ENCODE peak calls at places on chromosomes 4 and X, in six cellular contexts. A is NCI-H1092; I is H54; G is stimulated activated CD4-positive, alpha-beta T cell treated with anti-CD3 and anti-CD28 coated beads, Interleukin-1b, Interleukin-23, amount 100 ng/mL, for 1 hour; Y is midbrain; T is activated CD8-positive, alpha-beta memory T cell treated with anti-CD3 and anti-CD28 coated beads, Interleukin-2, amount 50 U/mL, for 4 hours. R is an unnamed sample.

GRCh38 chr4:121692261-121692660 is 4.5 kb downstream of the ANXA5 start:
- DNase-seq in G (no peak), Y (no peak), A (no peak), I (no peak), T (no peak), R (no peak)

GRCh38 chrX:24260827-24261550 is 52.9 kb downstream of the SUPT20HL2 start:
- DNase-seq in A (no peak), I (no peak), T (no peak), Y (no peak), G (no peak), R (peak)

GRCh38 chrX:125765347-125765746 is 400.7 kb downstream of the DCAF12L2 start:
- DNase-seq in G (no peak), A (no peak), I (no peak), Y (no peak), T (no peak), R (no peak)

GRCh38 chr4:24515698-24516097 is 68.7 kb downstream of the DHX15 start:
- DNase-seq in G (no peak), Y (no peak), A (no peak), T (no peak), I (no peak), R (no peak)

GRCh38 chrX:15336023-15336413 is 695 bp upstream of the PIGA start:
- DNase-seq in A (no peak), I (no peak), Y (no peak), T (peak), G (no peak), R (no peak)

GRCh38 chr4:146222313-146222712 is 8.0 kb downstream of the REELD1 start:
- DNase-seq in G (no peak), A (no peak), I (peak), T (no peak), Y (no peak), R (no peak)

GRCh38 chr4:83894831-83895230 is 358.9 kb downstream of the GPAT3 start:
- DNase-seq in I (no peak), G (no peak), Y (no peak), A (no peak), T (no peak), R (no peak)

GRCh38 chr4:153282023-153282422 is 62.5 kb upstream of the MND1 start:
- DNase-seq in A (no peak), Y (no peak), T (no peak), I (no peak), G (no peak), R (no peak)

GRCh38 chr4:123986268-123986798 is 589.7 kb downstream of the SPRY1 start:
- DNase-seq in I (peak), T (no peak), Y (no peak), G (no peak), A (no peak), R (no peak)

GRCh38 chr4:5809216-5809776 is 83.6 kb downstream of the CRMP1 start:
- DNase-seq in I (no peak), A (no peak), G (no peak), Y (no peak), T (no peak), R (no peak)

GRCh38 chrX:120753413-120754251 is 122.0 kb downstream of the CT47B1 start:
- DNase-seq in A (no peak), T (peak), I (no peak), G (no peak), Y (no peak), R (no peak)

GRCh38 chrX:41025926-41026325 is 59.3 kb upstream of the USP9X start:
- DNase-seq in T (no peak), A (no peak), Y (no peak), I (no peak), G (no peak), R (no peak)

GRCh38 chr4:112931001-112931400 is 118.5 kb upstream of the ANK2 start:
- DNase-seq in T (no peak), I (no peak), G (no peak), A (no peak), Y (no peak), R (no peak)

GRCh38 chr4:163332526-163333405 is at the start of gene NPY1R:
- DNase-seq in T (no peak), A (peak), G (no peak), Y (peak), I (peak), R (peak)

GRCh38 chrX:23699636-23700194 is 32.4 kb downstream of the PRDX4 start:
- DNase-seq in Y (peak), A (no peak), T (peak), G (no peak), I (no peak), R (peak)

GRCh38 chrX:8939344-8939743 is 94.6 kb downstream of the FAM9B start:
- DNase-seq in Y (no peak), A (no peak), T (no peak), G (no peak), I (no peak), R (no peak)

GRCh38 chrX:16745659-16746058 is 26.2 kb downstream of the SYAP1 start:
- DNase-seq in I (no peak), A (no peak), T (no peak), G (no peak), Y (no peak), R (no peak)

GRCh38 chr4:5863461-5864113 is 29.3 kb downstream of the CRMP1 start:
- DNase-seq in Y (no peak), A (no peak), I (peak), G (no peak), T (no peak), R (no peak)

GRCh38 chrX:65902011-65902410 is 137.9 kb downstream of the VSIG4 start:
- DNase-seq in T (no peak), A (no peak), Y (no peak), I (no peak), G (no peak), R (no peak)

GRCh38 chr4:23234018-23234417 is 541.3 kb downstream of the GBA3 start:
- DNase-seq in Y (no peak), T (no peak), G (no peak), I (no peak), A (no peak), R (no peak)

GRCh38 chr4:67288964-67289363 is 256.3 kb downstream of the CENPC start:
- DNase-seq in A (peak), G (no peak), T (no peak), Y (no peak), I (no peak), R (no peak)

GRCh38 chr4:119690871-119691270 is 62.3 kb upstream of the PDE5A start:
- DNase-seq in T (no peak), A (no peak), I (no peak), Y (no peak), G (no peak), R (no peak)

GRCh38 chr4:118989098-118990080 is 100.7 kb downstream of the SYNPO2 start:
- DNase-seq in G (no peak), I (peak), T (no peak), A (no peak), Y (no peak), R (no peak)

GRCh38 chr4:26822546-26822945 is 38.1 kb upstream of the STIM2 start:
- DNase-seq in T (no peak), A (no peak), G (no peak), Y (no peak), I (no peak), R (no peak)

GRCh38 chr4:56787380-56787779 is 34.1 kb downstream of the SPINK2 start:
- DNase-seq in I (no peak), A (no peak), G (no peak), Y (no peak), T (no peak), R (no peak)

GRCh38 chr4:186710521-186711119 is 13.0 kb downstream of the FAT1 start:
- DNase-seq in A (no peak), Y (no peak), G (no peak), T (no peak), I (no peak), R (no peak)

GRCh38 chr4:116180056-116180690 is 905.2 kb downstream of the TRAM1L1 start:
- DNase-seq in Y (peak), T (no peak), G (no peak), A (no peak), I (no peak), R (peak)

GRCh38 chr4:181523973-181524372 is 719.2 kb upstream of the TENM3 start:
- DNase-seq in T (no peak), A (no peak), G (no peak), Y (no peak), I (no peak), R (no peak)

GRCh38 chrX:10240918-10241317 is 84.1 kb downstream of the CLCN4 start:
- DNase-seq in T (no peak), G (no peak), A (no peak), I (no peak), Y (no peak), R (no peak)

GRCh38 chr4:154998284-154998683 is 210.2 kb upstream of the NPY2R start:
- DNase-seq in Y (no peak), T (no peak), I (no peak), G (no peak), A (no peak), R (no peak)

GRCh38 chr4:87257523-87257922 is 37.1 kb upstream of the KLHL8 start:
- DNase-seq in Y (peak), G (no peak), I (no peak), T (no peak), A (no peak), R (peak)

GRCh38 chrX:10722804-10723364 is 102.5 kb upstream of the MID1 start:
- DNase-seq in A (peak), Y (peak), G (no peak), I (peak), T (peak), R (peak)

GRCh38 chrX:141405878-141406492 is 163.7 kb upstream of the SPANXC start:
- DNase-seq in Y (no peak), T (no peak), I (no peak), A (no peak), G (no peak), R (no peak)

GRCh38 chr4:166309286-166309685 is 436.2 kb downstream of the TLL1 start:
- DNase-seq in T (no peak), I (no peak), G (no peak), Y (no peak), A (no peak), R (no peak)

GRCh38 chr4:136121431-136121830 is 1410.9 kb downstream of the PCDH18 start:
- DNase-seq in T (no peak), G (no peak), Y (no peak), I (no peak), A (no peak), R (no peak)

GRCh38 chrX:81286075-81286474 is 84.2 kb downstream of the SH3BGRL start:
- DNase-seq in A (no peak), G (no peak), Y (no peak), I (no peak), T (no peak), R (no peak)

GRCh38 chr4:42331914-42332368 is 65.3 kb upstream of the SHISA3 start:
- DNase-seq in A (no peak), T (no peak), Y (no peak), I (peak), G (no peak), R (no peak)

GRCh38 chr4:138677212-138677611 is 338.4 kb upstream of the NOCT start:
- DNase-seq in I (no peak), A (no peak), T (no peak), Y (no peak), G (no peak), R (no peak)

GRCh38 chr4:48831532-48832015 is 686 bp downstream of the OCIAD1 start:
- DNase-seq in T (no peak), G (no peak), A (no peak), Y (no peak), I (no peak), R (peak)

R was measured in pons.